ENCODE peak calls at places on chromosomes 1 and 21, in six cellular contexts. J, I, P, U, A and Y are unnamed samples. For H3K27me3, the result is how much of the 10 kb centered on the place peaks cover.

GRCh38 chr21:15000076-15000475 is 64.7 kb downstream of the NRIP1 start:
- DNase-seq in J (no peak), I (no peak), A (no peak), P (no peak), U (no peak), Y (no peak)

GRCh38 chr1:156436319-156437043 is 64.1 kb downstream of the MEF2D start:
- DNase-seq in P (no peak), A (no peak), J (no peak), I (no peak), U (no peak), Y (no peak)

GRCh38 chr1:62462370-62462769 is 25.5 kb downstream of the USP1 start:
- DNase-seq in J (no peak), P (no peak), I (no peak), A (no peak), U (no peak), Y (no peak)

GRCh38 chr1:29384496-29385015 is 148.2 kb downstream of the PTPRU start:
- DNase-seq in J (no peak), U (no peak), A (peak), I (no peak), P (no peak), Y (no peak)

GRCh38 chr1:69523032-69523431 is 44.7 kb upstream of the LRRC7 start:
- DNase-seq in P (no peak), A (peak), U (no peak), J (peak), I (no peak), Y (no peak)

GRCh38 chr1:45876000-45876399 is 72.6 kb downstream of the MAST2 start:
- DNase-seq in A (no peak), U (no peak), I (no peak), J (no peak), P (no peak), Y (no peak)

GRCh38 chr1:47663286-47663685 is 225.4 kb downstream of the FOXD2 start:
- DNase-seq in I (no peak), U (no peak), P (no peak), J (no peak), A (no peak), Y (no peak)

GRCh38 chr1:232213928-232214327 is 416.0 kb downstream of the SIPA1L2 start:
- DNase-seq in U (no peak), P (no peak), A (no peak), J (no peak), I (no peak), Y (no peak)

GRCh38 chr1:151238467-151238739 is 16.1 kb upstream of the PSMD4 start:
- DNase-seq in I (no peak), A (peak), P (no peak), J (no peak), U (no peak), Y (no peak)

GRCh38 chr1:85864727-85865126 is 156.5 kb upstream of the ZNHIT6 start:
- DNase-seq in P (no peak), A (no peak), I (no peak), U (no peak), J (no peak), Y (no peak)

GRCh38 chr1:223097713-223098112 is 45.3 kb downstream of the TLR5 start:
- DNase-seq in J (no peak), A (no peak), P (no peak), U (no peak), I (no peak), Y (no peak)

GRCh38 chr1:100234432-100234831 is 15.2 kb downstream of the DBT start:
- DNase-seq in U (no peak), J (no peak), A (peak), P (no peak), I (no peak), Y (no peak)

GRCh38 chr1:93692983-93693591 is 11.4 kb upstream of the BCAR3 start:
- DNase-seq in J (no peak), I (no peak), P (no peak), A (peak), U (no peak), Y (no peak)

GRCh38 chr1:24420547-24420946 is 4.9 kb downstream of the NIPAL3 start:
- DNase-seq in J (no peak), A (no peak), I (no peak), P (no peak), U (no peak), Y (no peak)

GRCh38 chr1:54069792-54070548 is 16.6 kb downstream of the TCEANC2 start:
- DNase-seq in U (no peak), P (no peak), J (peak), A (peak), I (no peak), Y (no peak)

GRCh38 chr21:28884481-28884880 is 108.2 kb downstream of the LTN1 start:
- DNase-seq in I (no peak), U (no peak), P (no peak), A (no peak), J (no peak), Y (no peak)

GRCh38 chr1:154159554-154159953 is 4.7 kb upstream of the NUP210L start:
- DNase-seq in P (no peak), A (no peak), J (no peak), I (no peak), U (no peak), Y (no peak)

GRCh38 chr1:186311375-186312051 is 63.5 kb downstream of the TPR start:
- DNase-seq in I (no peak), J (no peak), P (no peak), A (no peak), U (no peak), Y (no peak)

GRCh38 chr1:223617671-223618070 is 47.8 kb downstream of the CAPN8 start:
- DNase-seq in A (no peak), J (no peak), U (no peak), I (no peak), P (no peak), Y (no peak)

DNA sequence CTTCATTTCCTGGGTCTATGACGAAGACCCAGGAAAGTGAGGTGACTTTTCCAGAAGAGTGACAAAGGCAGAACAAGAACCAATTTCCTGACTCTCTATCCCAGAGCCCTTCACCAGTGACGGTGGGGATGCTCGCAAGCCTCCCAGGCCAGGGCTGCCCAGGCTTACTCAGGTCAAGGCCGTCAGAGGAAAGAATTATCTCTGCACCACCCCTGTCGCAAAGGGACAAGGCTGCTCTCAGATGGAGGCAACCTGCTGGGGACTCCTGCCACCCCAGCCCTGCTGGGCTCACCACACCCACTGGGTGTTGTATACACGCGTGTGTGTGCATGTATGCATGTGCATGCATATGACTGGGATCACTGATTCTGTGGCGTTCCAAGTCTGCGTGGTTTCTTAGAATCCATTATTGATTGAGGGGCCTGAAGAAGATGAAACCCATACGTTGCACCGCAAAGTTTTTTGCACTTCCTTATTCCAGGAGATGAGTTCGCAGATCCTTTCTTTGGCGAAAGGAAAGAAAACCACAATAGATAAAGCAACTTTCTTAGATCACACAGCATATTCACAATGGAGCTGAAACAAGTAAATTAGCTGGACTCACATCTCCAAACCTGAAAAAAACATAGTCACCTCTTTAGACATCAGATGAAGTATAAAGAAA is 255.8 kb downstream of the RHOU start:
- DNase-seq in I (no peak), A (no peak), U (no peak), J (no peak), P (no peak), Y (no peak)
- H3K27me3 ChIP-seq in I (under half), A (under half), U (under half), J (under half), P (under half), Y (under half)

GRCh38 chr1:220890582-220890981 is 11.3 kb downstream of the HLX start:
- DNase-seq in I (no peak), A (no peak), P (no peak), U (no peak), J (no peak), Y (no peak)

GRCh38 chr1:220887868-220888664 is 8.8 kb downstream of the HLX start:
- DNase-seq in I (no peak), J (no peak), U (no peak), P (no peak), A (no peak), Y (no peak)

GRCh38 chr1:220889848-220890287 is 10.6 kb downstream of the HLX start:
- DNase-seq in I (no peak), P (no peak), A (no peak), J (no peak), U (no peak), Y (no peak)

GRCh38 chr1:220888665-220888986 is 9.4 kb downstream of the HLX start:
- DNase-seq in P (no peak), U (no peak), J (no peak), A (no peak), I (no peak), Y (no peak)

DNA sequence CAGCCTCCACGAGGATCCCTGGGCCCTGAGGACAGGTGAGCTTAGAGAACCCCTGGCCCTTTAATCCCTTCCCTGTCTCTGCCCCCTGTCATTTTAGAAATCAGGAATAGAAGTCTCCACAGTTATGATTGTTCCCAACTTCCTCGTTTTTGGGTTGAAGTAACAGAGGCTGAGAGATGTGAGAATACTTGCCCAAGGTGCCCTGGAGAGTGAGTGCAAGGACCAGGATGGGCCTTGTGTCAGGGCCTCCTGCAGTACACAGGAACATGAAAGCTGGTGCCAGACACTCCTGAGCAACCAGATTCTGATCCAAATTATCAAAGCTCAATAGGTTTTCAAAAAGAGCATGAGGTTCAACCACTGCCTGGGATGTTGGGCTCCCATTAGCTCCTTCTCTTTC is 10.1 kb downstream of the HLX start:
- DNase-seq in I (no peak), P (no peak), U (no peak), A (no peak), J (no peak), Y (no peak)
- H3K27me3 ChIP-seq in I (half or more), P (under half), U (half or more), A (half or more), J (half or more), Y (under half)

DNA sequence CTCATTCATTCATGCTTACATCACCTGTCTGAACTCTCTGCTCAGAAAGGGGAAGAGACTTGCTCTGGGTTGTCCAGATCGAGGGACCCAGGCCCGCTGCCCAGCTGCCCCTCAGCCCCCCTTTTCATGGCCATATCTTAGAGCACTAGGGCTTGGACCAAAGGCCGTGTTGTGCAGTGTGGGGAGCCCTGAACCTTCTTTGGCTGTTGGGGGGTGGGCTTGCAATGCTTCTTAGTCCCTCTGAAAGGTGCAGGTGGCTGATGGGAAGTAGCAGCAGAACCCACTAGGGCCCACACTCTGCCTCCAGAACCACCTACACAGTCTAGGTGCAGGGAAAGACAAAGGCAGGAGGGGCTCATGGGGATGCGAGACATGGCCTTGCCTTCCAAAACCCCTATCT is 2.3 kb upstream of the HPCA start:
- DNase-seq in I (no peak), P (no peak), J (no peak), A (no peak), U (no peak), Y (no peak)
- H3K27me3 ChIP-seq in I (under half), P (under half), J (under half), A (under half), U (half or more), Y (under half)

GRCh38 chr1:118981436-118981835 is 6.7 kb downstream of the TBX15 start:
- DNase-seq in I (no peak), P (no peak), A (no peak), U (no peak), J (no peak), Y (no peak)
- H3K27me3 ChIP-seq in I (under half), P (half or more), A (half or more), U (half or more), J (half or more), Y (under half)